ENCODE peak calls at places on chromosomes 12 and 14, in six cellular contexts. H is mesendoderm, V is neuronal stem cell, M is IMR-90, C is H9, F is H1. B is an unnamed sample.
A peak's percentile ranks its signal among the peaks of the same experiment; 100 is the strongest.

GRCh38 chr14:91284146-91284790 is 39.8 kb upstream of the GPR68 start:
- DNase-seq in H (peak; percentile 21), V (no peak), F (no peak), M (peak; percentile 71), C (no peak), B (peak; percentile 78)

GRCh38 chr12:11765817-11766794 is 116.6 kb downstream of the ETV6 start:
- DNase-seq in V (no peak), F (no peak), C (no peak), M (peak; percentile 70), H (peak; percentile 15), B (peak; percentile 65)

GRCh38 chr14:68327231-68327630 is 465.6 kb downstream of the ZFP36L1 start:
- DNase-seq in V (no peak), M (no peak), H (no peak), C (no peak), F (no peak), B (no peak)

GRCh38 chr14:54579606-54580005 is 12.7 kb downstream of the SAMD4A start:
- DNase-seq in C (no peak), V (no peak), H (no peak), F (no peak), M (peak; percentile 73), B (peak; percentile 85)

GRCh38 chr12:54853933-54854538 is at the start of gene MUCL1:
- DNase-seq in M (peak; percentile 57), F (peak; percentile 49), V (peak; percentile 62), C (peak; percentile 84), H (peak; percentile 88), B (peak; percentile 57)

GRCh38 chr14:20551606-20552005 is 9.2 kb downstream of the RNASE9 start:
- DNase-seq in F (no peak), C (peak; percentile 46), V (no peak), H (no peak), M (no peak), B (no peak)

GRCh38 chr14:55279384-55279783 is 8.2 kb downstream of the FBXO34 start:
- DNase-seq in C (no peak), H (no peak), M (no peak), F (no peak), V (no peak), B (no peak)

GRCh38 chr14:31307198-31307597 is 99.6 kb upstream of the HECTD1 start:
- DNase-seq in V (no peak), H (no peak), M (no peak), C (no peak), F (no peak), B (no peak)

GRCh38 chr14:53696217-53696965 is 260.2 kb downstream of the BMP4 start:
- DNase-seq in F (no peak), C (no peak), M (peak; percentile 16), H (no peak), V (no peak), B (peak; percentile 39)

GRCh38 chr14:61342486-61342885 is 21.1 kb downstream of the PRKCH start:
- DNase-seq in F (no peak), M (no peak), V (no peak), C (no peak), H (no peak), B (no peak)

GRCh38 chr12:84912191-84913142 is at the start of gene SLC6A15:
- DNase-seq in C (peak; percentile 89), H (peak; percentile 91), V (peak; percentile 76), F (no peak), M (peak; percentile 46), B (peak; percentile 92)

GRCh38 chr12:2299207-2299606 is 246.4 kb downstream of the CACNA1C start:
- DNase-seq in F (no peak), C (no peak), H (no peak), M (no peak), V (no peak), B (no peak)

GRCh38 chr14:60867503-60868172 is 113.2 kb downstream of the TRMT5 start:
- DNase-seq in M (peak; percentile 40), C (no peak), F (no peak), H (no peak), V (no peak), B (no peak)

GRCh38 chr14:22791302-22791701 is 23.9 kb downstream of the SLC7A7 start:
- DNase-seq in C (no peak), M (peak; percentile 91), V (no peak), H (no peak), F (no peak), B (peak; percentile 73)

GRCh38 chr12:113278141-113278540 is 56.8 kb downstream of the SLC8B1 start:
- DNase-seq in M (no peak), C (no peak), V (no peak), F (no peak), H (no peak), B (no peak)

GRCh38 chr12:119667577-119668314 is at the start of gene PRKAB1:
- DNase-seq in M (peak; percentile 96), V (peak; percentile 93), C (peak; percentile 99), H (peak; percentile 99), F (peak; percentile 97), B (peak; percentile 97)
- H2BK120ac ChIP-seq in M (no peak within 1 kb of the TSS), V (no peak within 1 kb of the TSS), C (no peak within 1 kb of the TSS), H (peak within 1 kb of the TSS; percentile 47), F (peak within 1 kb of the TSS; percentile 28), B (peak within 1 kb of the TSS; percentile 86)

DNA sequence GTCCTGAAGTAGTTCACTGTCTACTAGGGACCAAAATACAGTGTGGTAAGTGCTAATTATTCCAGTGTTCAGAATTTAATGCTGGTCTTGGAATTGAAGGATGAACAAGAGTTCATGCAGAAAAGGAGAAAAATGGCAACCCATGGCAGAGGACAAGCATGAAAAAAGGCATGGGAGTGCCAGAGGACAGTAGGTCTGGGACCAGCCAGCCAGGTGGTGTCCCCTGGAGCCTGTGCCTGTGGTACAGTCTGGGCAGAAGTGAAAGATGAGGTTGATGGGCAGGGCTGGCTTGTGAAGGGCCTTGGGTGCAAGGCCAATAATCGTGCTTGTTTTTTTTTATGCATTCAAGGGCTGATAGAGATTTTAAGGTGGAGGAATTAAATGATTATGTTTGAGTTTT is 21.0 kb downstream of the C12orf75 start:
- DNase-seq in H (no peak), C (no peak), F (no peak), V (no peak), M (no peak), B (no peak)
- H3K4me2 ChIP-seq in H (no peak overlapping the region), C (no peak overlapping the region), F (no peak overlapping the region), V (no peak overlapping the region), M (no peak overlapping the region), B (no peak overlapping the region)

DNA sequence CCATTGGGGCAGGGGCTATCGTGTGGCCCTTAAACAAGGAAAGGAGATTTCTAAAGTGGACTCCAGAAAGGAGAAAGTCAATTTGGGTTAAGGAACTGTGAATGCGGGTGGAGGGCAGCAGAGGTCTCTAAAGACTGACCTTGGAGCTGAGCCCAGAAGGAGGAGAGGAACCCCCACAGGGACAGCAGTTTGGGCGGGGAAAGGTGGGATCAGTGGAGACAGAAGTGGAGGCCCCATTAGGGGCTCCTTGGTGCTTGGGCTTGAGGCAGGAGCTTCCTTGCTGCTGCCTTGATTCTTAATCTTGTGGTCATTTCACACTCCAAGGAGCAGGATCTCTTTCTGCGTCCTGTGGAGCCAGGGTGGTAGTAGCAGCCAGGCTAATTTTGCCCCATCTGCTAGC is 1.5 kb upstream of the CLMN start:
- DNase-seq in M (no peak), F (no peak), H (no peak), V (no peak), C (no peak), B (no peak)
- H3K27ac ChIP-seq in M (no peak overlapping the region), F (no peak overlapping the region), H (no peak overlapping the region), V (no peak overlapping the region), C (no peak overlapping the region), B (peak overlapping the region; percentile 19)

DNA sequence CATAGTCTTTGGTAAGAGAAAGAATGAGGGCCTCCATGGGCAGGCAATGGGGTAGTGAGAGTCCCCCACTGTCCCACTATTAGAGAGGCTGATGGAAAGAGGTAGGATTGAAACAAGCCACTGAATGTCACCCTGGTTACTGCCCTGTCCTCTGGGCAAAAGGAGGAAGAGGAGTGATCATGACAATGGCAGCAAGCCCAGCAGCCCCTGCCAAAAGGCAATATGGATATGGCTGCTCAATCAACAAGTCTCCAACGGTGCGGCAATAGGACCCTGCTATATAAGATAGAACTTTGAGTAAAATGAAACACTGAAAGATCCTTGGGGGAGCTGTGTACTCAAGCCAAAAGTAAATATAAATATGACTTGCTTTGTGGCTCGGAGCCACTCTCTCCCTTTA is 6.1 kb downstream of the POMT2 start:
- DNase-seq in F (no peak), M (no peak), V (no peak), H (no peak), C (no peak), B (no peak)
- H2BK120ac ChIP-seq in F (no peak overlapping the region), M (peak overlapping the region; percentile 85), V (no peak overlapping the region), H (no peak overlapping the region), C (peak overlapping the region; percentile 71), B (no peak overlapping the region)

GRCh38 chr12:104930388-104931326 is 27.4 kb downstream of the SLC41A2 start:
- DNase-seq in F (no peak), M (peak; percentile 82), V (no peak), C (no peak), H (no peak), B (peak; percentile 60)
- H3K4me2 ChIP-seq in F (no peak overlapping the region), M (no peak overlapping the region), V (no peak overlapping the region), C (no peak overlapping the region), H (no peak overlapping the region), B (no peak overlapping the region)

B was measured in mesenchymal stem cell.